ENCODE peak calls at places on chromosomes 7 and 10, in nine cellular contexts. W is NCI-H2171; Z is GM12865; F is EL; C is body of pancreas; B is NCI-H1092; Y is tibial artery; A is RWPE1; P is stimulated activated CD4-positive, alpha-beta T cell treated with anti-CD3 and anti-CD28 coated beads, Interleukin-15, amount 100 ng/mL, for 24 hours. E is an unnamed sample.

GRCh38 chr7:100088621-100089457 is at the start of gene COPS6:
- DNase-seq in Y (peak; percentile 90), A (peak; percentile 59), F (peak; percentile 72), W (peak; percentile 77), B (peak; percentile 69), C (peak; percentile 87), P (peak; percentile 91), Z (peak; percentile 90), E (peak; percentile 80)

GRCh38 chr7:7921830-7922229 is 46.8 kb upstream of the GLCCI1 start:
- DNase-seq in W (no peak), C (no peak), P (no peak), Y (no peak), Z (no peak), A (no peak), B (no peak), F (no peak), E (no peak)

GRCh38 chr7:32957326-32958045 is at the start of gene FKBP9:
- DNase-seq in B (peak; percentile 62), C (peak; percentile 94), Z (peak; percentile 54), A (peak; percentile 97), F (peak; percentile 94), W (peak; percentile 73), Y (peak; percentile 90), P (peak; percentile 44), E (no peak)

GRCh38 chr7:10973942-10974716 is 457 bp downstream of the PHF14 start:
- DNase-seq in A (peak; percentile 34), P (peak; percentile 39), C (peak; percentile 36), W (peak; percentile 3), B (peak; percentile 61), Z (peak; percentile 56), F (peak; percentile 36), Y (no peak), E (no peak)

GRCh38 chr7:149790146-149790548 is 16.8 kb upstream of the ZNF467 start:
- DNase-seq in A (no peak), Y (no peak), B (no peak), F (no peak), W (no peak), C (peak; percentile 57), Z (no peak), P (peak; percentile 63), E (peak; percentile 70)

GRCh38 chr7:8261711-8262695 is at the start of gene ICA1:
- DNase-seq in A (peak; percentile 66), F (peak; percentile 54), C (peak; percentile 89), Z (peak; percentile 47), Y (peak; percentile 68), W (peak; percentile 77), B (peak; percentile 86), P (peak; percentile 55), E (no peak)

GRCh38 chr7:158720107-158720506 is 15.5 kb upstream of the NCAPG2 start:
- DNase-seq in Z (no peak), C (no peak), B (no peak), W (no peak), P (no peak), A (no peak), F (no peak), Y (no peak), E (no peak)

GRCh38 chr7:94022550-94022949 is 18.4 kb upstream of the BET1 start:
- DNase-seq in W (no peak), B (no peak), Z (peak; percentile 30), P (peak; percentile 13), F (no peak), A (no peak), Y (no peak), C (no peak), E (no peak)

GRCh38 chr7:90409667-90410066 is 6.4 kb downstream of the CLDN12 start:
- DNase-seq in W (no peak), A (no peak), Y (no peak), Z (no peak), C (peak; percentile 60), F (no peak), B (no peak), P (no peak), E (no peak)

GRCh38 chr7:155602750-155603149 is 41.7 kb upstream of the RBM33 start:
- DNase-seq in Y (no peak), P (no peak), C (no peak), A (no peak), Z (no peak), B (no peak), F (no peak), W (no peak), E (no peak)

GRCh38 chr7:143492043-143492471 is 14.4 kb downstream of the TAS2R41 start:
- DNase-seq in W (no peak), Y (no peak), F (peak; percentile 82), B (no peak), P (no peak), C (no peak), A (peak; percentile 48), Z (no peak), E (no peak)

GRCh38 chr7:130920122-130920521 is 186.1 kb upstream of the KLF14 start:
- DNase-seq in Z (no peak), B (no peak), P (no peak), A (no peak), F (no peak), W (no peak), Y (no peak), C (no peak), E (no peak)

GRCh38 chr10:101793526-101793925 is 10.3 kb upstream of the NPM3 start:
- DNase-seq in Y (no peak), W (no peak), A (no peak), P (no peak), C (no peak), F (no peak), Z (no peak), B (no peak), E (no peak)

GRCh38 chr10:43105793-43106158 is 28.9 kb downstream of the RET start:
- DNase-seq in W (no peak), Y (no peak), C (no peak), F (no peak), A (no peak), Z (no peak), P (no peak), B (no peak), E (no peak)

GRCh38 chr7:1103009-1103788 is 15.3 kb downstream of the GPER1 start:
- DNase-seq in P (peak; percentile 40), Z (peak; percentile 84), A (no peak), Y (no peak), C (no peak), W (no peak), F (no peak), B (no peak), E (no peak)

GRCh38 chr10:37314862-37315261 is 189.5 kb downstream of the ANKRD30A start:
- DNase-seq in F (no peak), W (no peak), C (no peak), B (no peak), Y (no peak), A (peak; percentile 52), Z (no peak), P (no peak), E (no peak)

GRCh38 chr7:90455163-90456030 is 14.0 kb upstream of the PTTG1IP2 start:
- DNase-seq in C (no peak), Z (peak; percentile 48), B (peak; percentile 51), F (peak; percentile 53), P (no peak), W (peak; percentile 38), A (peak; percentile 64), Y (no peak), E (no peak)

GRCh38 chr10:28922127-28922526 is 244.8 kb downstream of the BAMBI start:
- DNase-seq in F (peak; percentile 81), P (no peak), C (no peak), Y (no peak), B (no peak), A (no peak), Z (no peak), W (no peak), E (no peak)

GRCh38 chr10:125048101-125048864 is 106.4 kb downstream of the ZRANB1 start:
- DNase-seq in Z (peak; percentile 74), W (no peak), C (peak; percentile 93), B (peak; percentile 61), F (peak; percentile 84), P (peak; percentile 80), A (peak; percentile 91), Y (peak; percentile 91), E (peak; percentile 78)

GRCh38 chr10:63396123-63396719 is 69.6 kb downstream of the JMJD1C start:
- DNase-seq in F (no peak), Z (no peak), A (no peak), Y (no peak), C (no peak), B (no peak), P (no peak), W (no peak), E (no peak)

GRCh38 chr7:39644170-39644569 is 20.8 kb downstream of the RALA start:
- DNase-seq in Y (no peak), A (peak; percentile 36), Z (no peak), W (no peak), P (no peak), F (peak; percentile 52), B (no peak), C (no peak), E (no peak)

GRCh38 chr7:136958016-136958415 is 89.6 kb downstream of the CHRM2 start:
- DNase-seq in B (no peak), A (no peak), Z (no peak), F (no peak), Y (no peak), W (no peak), P (no peak), C (no peak), E (no peak)

GRCh38 chr7:106773228-106773627 is 91.9 kb upstream of the PIK3CG start:
- DNase-seq in Z (no peak), A (no peak), W (no peak), F (peak; percentile 17), Y (no peak), C (no peak), P (no peak), B (no peak), E (no peak)

E was measured in CD14-positive monocyte.